ENCODE peak calls at places on chromosomes 3 and 15, in eight cellular contexts. One of them, this sample, is unnamed. For H3K4me1, the result is how much of the 10 kb centered on the place peaks cover.

GRCh38 chr15:69794643-69795461 is 302.9 kb downstream of the TLE3 start:
- DNase-seq in mucosa of descending colon: no peak
- DNase-seq in H9: peak
- DNase-seq in H1: no peak
- DNase-seq in iPS DF 6.9: no peak
- DNase-seq in adrenal gland: peak
- DNase-seq in psoas muscle: no peak
- DNase-seq in BE2C: no peak
- DNase-seq in this sample: peak

GRCh38 chr3:186318135-186318534 is 43.9 kb downstream of the DGKG start:
- DNase-seq in iPS DF 6.9: no peak
- DNase-seq in mucosa of descending colon: no peak
- DNase-seq in H1: no peak
- DNase-seq in psoas muscle: no peak
- DNase-seq in BE2C: no peak
- DNase-seq in H9: no peak
- DNase-seq in adrenal gland: no peak
- DNase-seq in this sample: no peak

GRCh38 chr15:63950911-63951481 is 95.3 kb downstream of the DAPK2 start:
- DNase-seq in H1: no peak
- DNase-seq in iPS DF 6.9: no peak
- DNase-seq in adrenal gland: no peak
- DNase-seq in H9: no peak
- DNase-seq in psoas muscle: no peak
- DNase-seq in BE2C: no peak
- DNase-seq in mucosa of descending colon: no peak
- DNase-seq in this sample: no peak

GRCh38 chr15:37019479-37020433 is 80.6 kb downstream of the MEIS2 start:
- DNase-seq in mucosa of descending colon: no peak
- DNase-seq in H1: no peak
- DNase-seq in psoas muscle: no peak
- DNase-seq in BE2C: peak
- DNase-seq in iPS DF 6.9: no peak
- DNase-seq in adrenal gland: peak
- DNase-seq in H9: no peak
- DNase-seq in this sample: peak

GRCh38 chr3:71514621-71515020 is 68.9 kb downstream of the FOXP1 start:
- DNase-seq in iPS DF 6.9: no peak
- DNase-seq in psoas muscle: no peak
- DNase-seq in BE2C: no peak
- DNase-seq in H1: no peak
- DNase-seq in H9: no peak
- DNase-seq in adrenal gland: no peak
- DNase-seq in mucosa of descending colon: no peak
- DNase-seq in this sample: no peak

GRCh38 chr3:2172561-2173171 is 74.0 kb downstream of the CNTN4 start:
- DNase-seq in BE2C: no peak
- DNase-seq in adrenal gland: no peak
- DNase-seq in psoas muscle: no peak
- DNase-seq in H9: no peak
- DNase-seq in iPS DF 6.9: no peak
- DNase-seq in mucosa of descending colon: no peak
- DNase-seq in H1: no peak
- DNase-seq in this sample: no peak

GRCh38 chr3:57085211-57085610 is 24.7 kb downstream of the SPATA12 start:
- DNase-seq in mucosa of descending colon: no peak
- DNase-seq in iPS DF 6.9: no peak
- DNase-seq in H1: no peak
- DNase-seq in H9: no peak
- DNase-seq in BE2C: no peak
- DNase-seq in psoas muscle: no peak
- DNase-seq in adrenal gland: no peak
- DNase-seq in this sample: no peak

GRCh38 chr15:53472210-53472609 is 287.3 kb downstream of the WDR72 start:
- DNase-seq in iPS DF 6.9: no peak
- DNase-seq in H1: no peak
- DNase-seq in mucosa of descending colon: no peak
- DNase-seq in H9: no peak
- DNase-seq in adrenal gland: no peak
- DNase-seq in psoas muscle: no peak
- DNase-seq in BE2C: no peak
- DNase-seq in this sample: no peak

GRCh38 chr15:99414755-99415731 is 150.7 kb upstream of the MEF2A start:
- DNase-seq in BE2C: no peak
- DNase-seq in psoas muscle: no peak
- DNase-seq in iPS DF 6.9: no peak
- DNase-seq in adrenal gland: no peak
- DNase-seq in H9: peak
- DNase-seq in mucosa of descending colon: no peak
- DNase-seq in H1: no peak
- DNase-seq in this sample: no peak

GRCh38 chr15:69403611-69404010 is 10.5 kb upstream of the KIF23 start:
- DNase-seq in mucosa of descending colon: no peak
- DNase-seq in iPS DF 6.9: no peak
- DNase-seq in H1: no peak
- DNase-seq in adrenal gland: no peak
- DNase-seq in psoas muscle: no peak
- DNase-seq in H9: no peak
- DNase-seq in BE2C: no peak
- DNase-seq in this sample: no peak

GRCh38 chr3:36451816-36452215 is 71.5 kb downstream of the STAC start:
- DNase-seq in H1: no peak
- DNase-seq in H9: no peak
- DNase-seq in mucosa of descending colon: no peak
- DNase-seq in iPS DF 6.9: no peak
- DNase-seq in BE2C: no peak
- DNase-seq in psoas muscle: no peak
- DNase-seq in adrenal gland: no peak
- DNase-seq in this sample: no peak

GRCh38 chr15:66745530-66746230 is 43.6 kb downstream of the SMAD6 start:
- DNase-seq in H9: no peak
- DNase-seq in iPS DF 6.9: no peak
- DNase-seq in BE2C: no peak
- DNase-seq in mucosa of descending colon: no peak
- DNase-seq in H1: no peak
- DNase-seq in psoas muscle: no peak
- DNase-seq in adrenal gland: no peak
- DNase-seq in this sample: no peak

GRCh38 chr15:66747866-66748265 is 45.8 kb downstream of the SMAD6 start:
- DNase-seq in BE2C: no peak
- DNase-seq in adrenal gland: no peak
- DNase-seq in H1: no peak
- DNase-seq in psoas muscle: no peak
- DNase-seq in H9: no peak
- DNase-seq in mucosa of descending colon: no peak
- DNase-seq in iPS DF 6.9: no peak
- DNase-seq in this sample: no peak

GRCh38 chr15:66747223-66747622 is 45.2 kb downstream of the SMAD6 start:
- DNase-seq in psoas muscle: no peak
- DNase-seq in H9: no peak
- DNase-seq in H1: no peak
- DNase-seq in adrenal gland: no peak
- DNase-seq in BE2C: no peak
- DNase-seq in mucosa of descending colon: no peak
- DNase-seq in iPS DF 6.9: no peak
- DNase-seq in this sample: no peak

GRCh38 chr15:66744610-66745279 is 42.7 kb downstream of the SMAD6 start:
- DNase-seq in mucosa of descending colon: no peak
- DNase-seq in iPS DF 6.9: no peak
- DNase-seq in BE2C: no peak
- DNase-seq in adrenal gland: no peak
- DNase-seq in H1: no peak
- DNase-seq in H9: no peak
- DNase-seq in psoas muscle: no peak
- DNase-seq in this sample: no peak

DNA sequence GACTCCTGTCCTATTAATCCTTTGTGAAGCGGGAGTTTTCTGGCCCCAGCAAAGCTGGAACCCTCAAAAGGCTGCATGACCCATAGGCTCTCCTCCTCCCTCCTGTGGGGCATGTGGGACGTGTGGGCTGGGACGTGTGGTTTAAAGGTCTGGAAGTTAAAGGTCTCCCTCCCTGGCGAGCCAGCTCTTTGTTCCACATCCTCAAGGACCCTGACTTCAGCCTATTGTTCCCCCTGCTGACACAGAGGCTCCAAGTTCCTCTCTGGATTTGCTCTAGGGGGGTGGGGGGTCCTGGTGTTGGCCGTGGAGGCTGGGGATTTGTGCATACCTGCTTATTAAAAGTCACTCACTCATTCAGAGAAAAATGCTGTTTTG is 44.2 kb downstream of the SMAD6 start:
- DNase-seq in adrenal gland: no peak
- DNase-seq in iPS DF 6.9: no peak
- DNase-seq in H9: no peak
- DNase-seq in H1: no peak
- DNase-seq in mucosa of descending colon: no peak
- DNase-seq in BE2C: no peak
- DNase-seq in psoas muscle: no peak
- DNase-seq in this sample: no peak
- H3K4me1 ChIP-seq in adrenal gland: under half
- H3K4me1 ChIP-seq in iPS DF 6.9: under half
- H3K4me1 ChIP-seq in H9: under half
- H3K4me1 ChIP-seq in H1: under half
- H3K4me1 ChIP-seq in mucosa of descending colon: under half
- H3K4me1 ChIP-seq in BE2C: under half
- H3K4me1 ChIP-seq in psoas muscle: under half
- H3K4me1 ChIP-seq in this sample: under half

GRCh38 chr15:65916041-65916663 is 46.9 kb downstream of the RAB11A start:
- DNase-seq in H1: no peak
- DNase-seq in psoas muscle: no peak
- DNase-seq in adrenal gland: no peak
- DNase-seq in iPS DF 6.9: no peak
- DNase-seq in mucosa of descending colon: no peak
- DNase-seq in BE2C: no peak
- DNase-seq in H9: no peak
- DNase-seq in this sample: no peak
- H3K4me1 ChIP-seq in H1: under half
- H3K4me1 ChIP-seq in psoas muscle: under half
- H3K4me1 ChIP-seq in adrenal gland: under half
- H3K4me1 ChIP-seq in iPS DF 6.9: under half
- H3K4me1 ChIP-seq in mucosa of descending colon: under half
- H3K4me1 ChIP-seq in BE2C: under half
- H3K4me1 ChIP-seq in H9: under half
- H3K4me1 ChIP-seq in this sample: under half

DNA sequence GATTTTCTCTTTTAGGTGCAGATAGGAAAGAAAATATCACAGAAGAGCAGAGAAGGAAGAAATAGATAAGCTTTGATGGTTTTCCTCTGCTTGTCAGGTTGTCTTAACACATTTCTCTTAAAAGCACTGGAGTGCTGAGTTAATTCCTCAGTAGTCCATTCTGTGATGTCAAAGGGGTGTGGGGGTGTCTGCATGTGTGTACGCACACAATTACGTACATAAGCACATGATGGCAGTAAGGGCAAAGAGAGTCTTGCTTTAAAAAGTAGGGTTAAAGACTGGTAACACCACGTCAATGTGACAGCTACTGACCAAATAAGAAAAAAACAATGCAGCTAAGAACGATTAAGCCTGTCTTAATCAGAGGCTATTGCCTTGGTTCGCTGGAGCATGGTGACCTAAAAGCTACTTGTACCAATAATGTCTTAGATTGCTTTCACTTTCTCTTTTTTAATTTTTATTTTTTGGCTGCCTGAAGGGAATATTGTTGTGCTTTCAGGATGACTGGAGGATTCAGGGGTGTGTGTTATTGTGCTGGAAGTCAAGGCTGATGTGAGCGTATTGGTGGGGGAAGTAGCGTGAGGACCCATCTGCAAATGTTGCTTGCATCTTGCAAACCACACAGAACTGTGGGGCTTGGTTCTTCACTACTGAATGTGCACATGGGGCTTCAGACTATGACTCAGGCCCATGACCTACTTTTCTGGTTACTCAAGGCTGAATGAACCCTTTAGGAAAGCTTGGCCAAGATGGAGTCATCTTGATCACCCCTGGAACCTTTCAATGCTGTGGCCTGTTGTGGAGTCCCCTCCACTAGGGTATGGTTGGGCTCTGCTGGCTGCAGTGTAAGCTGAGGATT is 417.8 kb upstream of the TPM1 start:
- DNase-seq in iPS DF 6.9: no peak
- DNase-seq in psoas muscle: no peak
- DNase-seq in adrenal gland: peak
- DNase-seq in H9: no peak
- DNase-seq in BE2C: no peak
- DNase-seq in H1: no peak
- DNase-seq in mucosa of descending colon: no peak
- DNase-seq in this sample: no peak
- H3K4me1 ChIP-seq in iPS DF 6.9: under half
- H3K4me1 ChIP-seq in psoas muscle: under half
- H3K4me1 ChIP-seq in adrenal gland: under half
- H3K4me1 ChIP-seq in H9: under half
- H3K4me1 ChIP-seq in BE2C: under half
- H3K4me1 ChIP-seq in H1: under half
- H3K4me1 ChIP-seq in mucosa of descending colon: under half
- H3K4me1 ChIP-seq in this sample: under half

GRCh38 chr15:101198820-101199219 is 53.0 kb downstream of the CHSY1 start:
- DNase-seq in adrenal gland: no peak
- DNase-seq in psoas muscle: no peak
- DNase-seq in H9: no peak
- DNase-seq in iPS DF 6.9: no peak
- DNase-seq in BE2C: no peak
- DNase-seq in mucosa of descending colon: no peak
- DNase-seq in H1: no peak
- DNase-seq in this sample: no peak

GRCh38 chr15:101194246-101195138 is 57.4 kb downstream of the CHSY1 start:
- DNase-seq in iPS DF 6.9: no peak
- DNase-seq in mucosa of descending colon: no peak
- DNase-seq in BE2C: no peak
- DNase-seq in H9: no peak
- DNase-seq in H1: no peak
- DNase-seq in psoas muscle: no peak
- DNase-seq in adrenal gland: no peak
- DNase-seq in this sample: peak

GRCh38 chr15:101201411-101202174 is 50.3 kb downstream of the CHSY1 start:
- DNase-seq in psoas muscle: peak
- DNase-seq in BE2C: peak
- DNase-seq in H1: peak
- DNase-seq in H9: peak
- DNase-seq in mucosa of descending colon: peak
- DNase-seq in adrenal gland: peak
- DNase-seq in iPS DF 6.9: peak
- DNase-seq in this sample: peak

GRCh38 chr15:101200181-101200580 is 51.7 kb downstream of the CHSY1 start:
- DNase-seq in mucosa of descending colon: no peak
- DNase-seq in iPS DF 6.9: no peak
- DNase-seq in adrenal gland: peak
- DNase-seq in BE2C: no peak
- DNase-seq in psoas muscle: no peak
- DNase-seq in H1: no peak
- DNase-seq in H9: no peak
- DNase-seq in this sample: no peak

DNA sequence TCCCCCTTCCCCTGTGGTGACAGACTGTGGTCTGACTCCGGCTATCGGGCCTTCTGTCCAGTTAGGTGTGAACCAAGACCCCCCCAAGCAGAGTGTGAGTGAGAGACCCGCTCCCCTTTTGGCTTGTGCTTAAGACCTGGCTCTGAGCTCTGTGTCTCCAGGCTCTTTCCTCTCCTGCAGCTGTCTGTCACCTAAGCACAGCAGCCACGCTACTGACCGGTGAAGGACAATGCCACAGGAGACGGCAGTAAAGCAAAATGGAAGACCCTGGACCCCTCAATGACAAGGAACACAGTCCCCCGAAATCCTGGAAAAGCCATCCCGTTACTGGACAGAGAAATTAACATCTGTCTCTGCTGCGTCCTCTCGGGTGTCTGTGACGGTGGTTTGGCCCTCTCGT is 53.8 kb downstream of the CHSY1 start:
- DNase-seq in iPS DF 6.9: no peak
- DNase-seq in psoas muscle: no peak
- DNase-seq in mucosa of descending colon: no peak
- DNase-seq in BE2C: no peak
- DNase-seq in adrenal gland: no peak
- DNase-seq in H9: no peak
- DNase-seq in H1: no peak
- DNase-seq in this sample: no peak
- H3K4me1 ChIP-seq in iPS DF 6.9: under half
- H3K4me1 ChIP-seq in psoas muscle: under half
- H3K4me1 ChIP-seq in mucosa of descending colon: under half
- H3K4me1 ChIP-seq in BE2C: under half
- H3K4me1 ChIP-seq in adrenal gland: under half
- H3K4me1 ChIP-seq in H9: under half
- H3K4me1 ChIP-seq in H1: under half
- H3K4me1 ChIP-seq in this sample: under half